ENCODE peak calls at places on chromosomes 3 and 15, in seven cellular contexts. L, H, J, I, A, W and C are unnamed samples.

GRCh38 chr3:87329065-87329464 is 52.7 kb upstream of the POU1F1 start:
- DNase-seq in J (no peak), A (no peak), W (no peak), I (no peak), H (no peak), L (no peak), C (no peak)

GRCh38 chr3:55160241-55160877 is 232.5 kb upstream of the LRTM1 start:
- DNase-seq in W (peak), I (peak), J (peak), L (peak), A (no peak), H (no peak), C (peak)

GRCh38 chr15:31254431-31255175 is 72.0 kb upstream of the KLF13 start:
- DNase-seq in J (peak), H (no peak), W (no peak), I (peak), A (no peak), L (no peak), C (peak)

GRCh38 chr3:115975353-115975752 is 352.0 kb downstream of the GAP43 start:
- DNase-seq in H (no peak), I (peak), L (no peak), A (no peak), W (no peak), J (no peak), C (peak)

GRCh38 chr3:42665050-42665878 is 11.8 kb downstream of the ZBTB47 start:
- DNase-seq in L (no peak), W (peak), A (no peak), J (no peak), H (no peak), I (no peak), C (no peak)

GRCh38 chr15:58057559-58057958 is 8.0 kb downstream of the ALDH1A2 start:
- DNase-seq in L (no peak), W (no peak), I (no peak), A (no peak), J (no peak), H (no peak), C (no peak)

GRCh38 chr15:77796046-77796729 is 163.5 kb upstream of the LINGO1 start:
- DNase-seq in W (no peak), A (no peak), L (no peak), I (no peak), H (no peak), J (no peak), C (no peak)

GRCh38 chr3:81579744-81580143 is 181.7 kb downstream of the GBE1 start:
- DNase-seq in I (no peak), A (no peak), W (no peak), J (no peak), H (no peak), L (no peak), C (no peak)

GRCh38 chr3:67686067-67686466 is 31.7 kb upstream of the SUCLG2 start:
- DNase-seq in H (no peak), J (no peak), I (no peak), W (no peak), L (no peak), A (no peak), C (no peak)

GRCh38 chr3:13388816-13389215 is 31.3 kb downstream of the NUP210 start:
- DNase-seq in I (no peak), L (no peak), H (no peak), W (no peak), J (no peak), A (no peak), C (no peak)

GRCh38 chr15:40702077-40702476 is 7.1 kb downstream of the RAD51 start:
- DNase-seq in W (no peak), L (no peak), H (peak), J (no peak), A (no peak), I (no peak), C (peak)
- TF ChIP-seq CTCF in W (no peak), L (no peak), H (peak), J (no peak), A (no peak), I (no peak), C (peak)

DNA sequence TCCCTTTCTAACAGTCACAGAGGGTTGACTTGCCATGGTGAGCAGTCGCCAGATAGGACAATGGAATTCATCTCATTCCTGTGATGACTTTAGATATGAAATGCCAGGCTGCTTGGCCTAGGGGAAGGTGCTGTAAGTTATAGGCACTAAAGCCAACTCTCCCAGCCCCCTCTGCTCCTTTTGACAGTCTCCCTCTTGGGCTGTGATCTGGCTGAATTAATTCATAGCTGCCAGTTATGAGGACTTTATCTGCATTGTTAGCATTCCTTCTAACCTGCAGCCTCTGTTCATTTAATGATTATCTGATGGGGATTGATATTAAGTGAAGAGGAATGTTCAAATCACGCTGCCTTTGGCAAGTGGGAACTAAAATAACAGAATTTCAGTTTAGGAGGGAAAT is 427.1 kb upstream of the RASGRP1 start:
- DNase-seq in A (no peak), I (no peak), J (no peak), W (no peak), H (no peak), L (no peak), C (no peak)
- H3K4me3 ChIP-seq in A (no peak), I (no peak), J (no peak), W (no peak), H (no peak), L (no peak), C (no peak)

DNA sequence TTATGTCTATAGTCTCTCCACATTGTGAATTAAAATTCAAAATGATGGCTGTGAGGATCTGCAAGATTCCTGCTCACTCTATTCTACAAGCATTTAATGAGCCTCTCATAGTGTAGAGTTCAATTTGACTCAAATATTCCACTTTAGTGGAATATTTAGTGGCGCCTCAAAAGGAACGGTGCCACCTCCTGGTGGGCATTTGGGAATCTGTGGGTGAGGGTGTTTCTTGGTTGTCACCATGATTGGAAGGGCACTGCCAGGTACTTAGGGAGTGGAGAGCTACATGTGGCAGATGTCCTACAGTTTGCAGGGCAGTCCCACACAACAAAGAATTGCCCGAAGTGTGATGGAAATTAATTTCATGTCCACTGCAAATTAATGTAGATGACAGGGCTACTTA is 21.5 kb upstream of the KCNMB3 start:
- DNase-seq in I (no peak), H (no peak), L (no peak), W (no peak), J (no peak), A (no peak), C (no peak)
- TF ChIP-seq CTCF in I (peak), H (peak), L (peak), W (no peak), J (peak), A (no peak), C (peak)

GRCh38 chr3:129687586-129688125 is 81.2 kb upstream of the PLXND1 start:
- DNase-seq in J (no peak), A (no peak), I (no peak), H (no peak), L (no peak), W (no peak), C (no peak)

GRCh38 chr3:129686941-129687340 is 80.5 kb upstream of the PLXND1 start:
- DNase-seq in W (no peak), H (no peak), I (no peak), A (no peak), J (no peak), L (no peak), C (no peak)

GRCh38 chr3:129689036-129689435 is 82.6 kb upstream of the PLXND1 start:
- DNase-seq in A (no peak), I (no peak), W (no peak), J (no peak), L (no peak), H (no peak), C (no peak)

GRCh38 chr3:129690406-129690805 is 83.9 kb upstream of the PLXND1 start:
- DNase-seq in I (peak), L (no peak), W (no peak), H (peak), J (no peak), A (no peak), C (peak)

DNA sequence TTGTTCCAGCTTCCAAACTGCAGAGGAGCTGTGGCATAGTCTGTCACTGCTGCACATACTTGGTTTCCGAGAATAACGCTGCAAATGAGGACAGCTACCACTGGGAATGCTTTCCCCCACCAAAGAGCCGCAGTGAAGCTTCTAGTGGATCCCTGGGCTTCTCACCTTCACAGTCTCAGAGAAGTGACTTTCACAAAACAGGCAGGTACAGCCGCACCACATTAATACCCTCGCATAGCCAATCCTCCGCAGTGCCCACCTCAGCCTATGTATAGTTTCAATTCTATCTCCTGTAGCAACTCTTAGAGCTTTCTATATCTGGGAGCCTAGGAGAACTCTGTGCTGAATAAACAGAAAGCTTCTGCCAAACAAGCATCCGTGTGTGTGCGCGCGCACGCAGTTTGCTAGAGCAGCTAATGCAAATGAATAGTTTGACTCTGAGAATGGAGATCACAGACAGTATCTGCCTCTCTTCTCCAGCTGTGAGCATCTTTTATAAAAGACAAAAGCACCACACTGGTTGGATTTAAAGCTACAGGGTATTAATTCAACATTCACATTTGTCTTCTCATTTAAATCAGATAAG is 81.9 kb upstream of the PLXND1 start:
- DNase-seq in L (peak), J (peak), W (peak), A (peak), I (no peak), H (no peak), C (peak)
- H3K4me3 ChIP-seq in L (peak), J (no peak), W (no peak), A (peak), I (peak), H (no peak), C (peak)